ENCODE peak calls at places on chromosome 13, in nine cellular contexts. M is H4; V is amygdala; U is HCEC 1CT; K is activated CD4-positive, alpha-beta memory T cell treated with anti-CD3 and anti-CD28 coated beads for 36 hours; H is epithelial cell of esophagus; G is H9; L is stimulated activated CD4-positive, alpha-beta T cell treated with anti-CD3 and anti-CD28 coated beads, Interleukin-1b, Interleukin-23, amount 100 ng/mL, for 4 hours; X is heart right ventricle. B is an unnamed sample.

GRCh38 chr13:80339841-80340642 is 884 bp downstream of the SPRY2 start:
- DNase-seq in L (no peak), V (peak; percentile 68), G (no peak), H (peak; percentile 59), U (peak; percentile 41), M (no peak), X (peak; percentile 56), K (peak; percentile 13), B (no peak)

GRCh38 chr13:62453761-62454160 is 1038.1 kb upstream of the PCDH20 start:
- DNase-seq in H (no peak), K (no peak), M (no peak), G (no peak), L (no peak), V (no peak), X (no peak), U (no peak), B (no peak)

GRCh38 chr13:93767917-93768422 is 541.4 kb downstream of the GPC6 start:
- DNase-seq in M (no peak), G (no peak), X (no peak), H (no peak), U (no peak), K (no peak), V (no peak), L (no peak), B (no peak)

GRCh38 chr13:106573855-106574254 is 5.9 kb upstream of the ARGLU1 start:
- DNase-seq in X (peak; percentile 32), H (peak; percentile 47), L (no peak), U (no peak), K (no peak), G (no peak), M (no peak), V (no peak), B (no peak)

GRCh38 chr13:113064000-113064533 is 41.5 kb upstream of the F7 start:
- DNase-seq in H (no peak), L (no peak), K (no peak), G (no peak), U (no peak), M (no peak), X (no peak), V (no peak), B (no peak)

GRCh38 chr13:48029859-48030258 is 7.7 kb upstream of the NUDT15 start:
- DNase-seq in G (no peak), H (no peak), M (no peak), L (no peak), K (no peak), U (no peak), V (no peak), X (no peak), B (no peak)

GRCh38 chr13:102141625-102142472 is 260.0 kb downstream of the FGF14 start:
- DNase-seq in G (no peak), H (peak; percentile 41), V (no peak), M (no peak), K (no peak), U (peak; percentile 47), L (no peak), X (no peak), B (no peak)

GRCh38 chr13:79621449-79621848 is 140.5 kb downstream of the NDFIP2 start:
- DNase-seq in L (no peak), G (no peak), V (no peak), H (peak; percentile 43), U (no peak), M (no peak), X (no peak), K (no peak), B (no peak)

B was measured in activated naive CD4-positive, alpha-beta T cell treated with anti-CD3 and anti-CD28 coated beads for 36 hours.